ENCODE peak calls at places on chromosomes 13 and 19, in eight cellular contexts. A, X, G, N, D, M, V and Y are unnamed samples.

GRCh38 chr13:91346848-91347211 is 657 bp upstream of the MIR17HG start:
- DNase-seq in A (no peak), X (peak), G (no peak), N (no peak), D (no peak), M (no peak), V (no peak), Y (no peak)

GRCh38 chr19:54464624-54465266 is 1.2 kb upstream of the LENG9 start:
- DNase-seq in A (peak), X (peak), G (peak), N (peak), D (peak), M (peak), V (peak), Y (peak)

GRCh38 chr19:1560281-1560882 is 7.7 kb downstream of the MEX3D start:
- DNase-seq in A (no peak), X (no peak), G (no peak), N (no peak), D (no peak), M (no peak), V (no peak), Y (no peak)

GRCh38 chr13:113848431-113849260 is 15.2 kb downstream of the GAS6 start:
- DNase-seq in A (no peak), X (peak), G (no peak), N (no peak), D (no peak), M (no peak), V (no peak), Y (peak)

GRCh38 chr13:59447846-59448620 is 715.7 kb downstream of the DIAPH3 start:
- DNase-seq in A (no peak), X (no peak), G (no peak), N (no peak), D (no peak), M (peak), V (no peak), Y (no peak)

GRCh38 chr13:90721937-90722336 is 625.5 kb upstream of the MIR17HG start:
- DNase-seq in A (no peak), X (no peak), G (no peak), N (no peak), D (no peak), M (no peak), V (no peak), Y (no peak)

GRCh38 chr19:32404213-32404938 is 1.2 kb upstream of the DPY19L3 start:
- DNase-seq in A (no peak), X (no peak), G (no peak), N (no peak), D (no peak), M (no peak), V (peak), Y (no peak)

GRCh38 chr19:49468746-49469447 is 5.1 kb upstream of the FLT3LG start:
- DNase-seq in A (no peak), X (peak), G (peak), N (peak), D (peak), M (no peak), V (no peak), Y (peak)

GRCh38 chr19:2408247-2408646 is 19.1 kb downstream of the TIMM13 start:
- DNase-seq in A (no peak), X (no peak), G (no peak), N (no peak), D (no peak), M (no peak), V (no peak), Y (no peak)

GRCh38 chr13:111610077-111610476 is 289.6 kb downstream of the TEX29 start:
- DNase-seq in A (no peak), X (no peak), G (no peak), N (no peak), D (no peak), M (no peak), V (no peak), Y (no peak)

GRCh38 chr19:16386619-16387240 is 62.1 kb downstream of the KLF2 start:
- DNase-seq in A (peak), X (peak), G (no peak), N (peak), D (peak), M (peak), V (peak), Y (peak)

GRCh38 chr19:12937243-12938053 is 961 bp upstream of the CALR start:
- DNase-seq in A (no peak), X (peak), G (no peak), N (peak), D (peak), M (no peak), V (peak), Y (peak)

GRCh38 chr13:43077906-43078305 is 54.5 kb downstream of the DNAJC15 start:
- DNase-seq in A (no peak), X (no peak), G (no peak), N (no peak), D (no peak), M (no peak), V (no peak), Y (no peak)

GRCh38 chr19:13896227-13896626 is 9.7 kb downstream of the BRME1 start:
- DNase-seq in A (no peak), X (no peak), G (no peak), N (no peak), D (no peak), M (no peak), V (no peak), Y (no peak)

GRCh38 chr13:29513002-29513980 is 82.2 kb downstream of the SLC7A1 start:
- DNase-seq in A (no peak), X (no peak), G (no peak), N (no peak), D (no peak), M (peak), V (no peak), Y (no peak)

GRCh38 chr19:11243798-11244169 is 4.4 kb downstream of the ANGPTL8 start:
- DNase-seq in A (no peak), X (no peak), G (no peak), N (no peak), D (no peak), M (no peak), V (no peak), Y (no peak)

GRCh38 chr19:3387645-3388589 is 21.5 kb downstream of the NFIC start:
- DNase-seq in A (peak), X (peak), G (peak), N (no peak), D (peak), M (peak), V (peak), Y (peak)

GRCh38 chr13:99973163-99973785 is 1.7 kb upstream of the ZIC5 start:
- DNase-seq in A (no peak), X (no peak), G (no peak), N (no peak), D (no peak), M (no peak), V (no peak), Y (no peak)

GRCh38 chr13:48626077-48626449 is 27.7 kb upstream of the CYSLTR2 start:
- DNase-seq in A (no peak), X (peak), G (no peak), N (no peak), D (no peak), M (peak), V (no peak), Y (no peak)

GRCh38 chr19:40609561-40610395 is 8.6 kb downstream of the LTBP4 start:
- DNase-seq in A (peak), X (peak), G (peak), N (peak), D (peak), M (no peak), V (peak), Y (peak)
- TF ChIP-seq POLR2A in A (peak), X (peak), G (no peak), N (no peak), D (no peak), M (no peak), V (no peak), Y (peak)

GRCh38 chr19:45506991-45507863 is at the start of gene VASP:
- DNase-seq in A (peak), X (peak), G (peak), N (peak), D (peak), M (peak), V (peak), Y (peak)

GRCh38 chr19:45508931-45509691 is 1.8 kb downstream of the VASP start:
- DNase-seq in A (peak), X (peak), G (peak), N (peak), D (peak), M (peak), V (peak), Y (peak)

GRCh38 chr19:45509692-45510015 is 2.4 kb downstream of the VASP start:
- DNase-seq in A (no peak), X (no peak), G (no peak), N (no peak), D (no peak), M (no peak), V (no peak), Y (no peak)

GRCh38 chr19:45507864-45508680 is 793 bp downstream of the VASP start:
- DNase-seq in A (no peak), X (peak), G (peak), N (no peak), D (peak), M (no peak), V (peak), Y (peak)

GRCh38 chr19:45508681-45508930 is 1.3 kb downstream of the VASP start:
- DNase-seq in A (peak), X (no peak), G (no peak), N (no peak), D (no peak), M (no peak), V (peak), Y (no peak)
- TF ChIP-seq POLR2A in A (no peak), X (no peak), G (no peak), N (no peak), D (no peak), M (no peak), V (no peak), Y (no peak)

GRCh38 chr13:106177146-106177545 is 358.3 kb downstream of the EFNB2 start:
- DNase-seq in A (no peak), X (no peak), G (no peak), N (no peak), D (no peak), M (no peak), V (no peak), Y (no peak)
- TF ChIP-seq POLR2A in A (no peak), X (no peak), G (no peak), N (no peak), D (no peak), M (no peak), V (no peak), Y (no peak)

DNA sequence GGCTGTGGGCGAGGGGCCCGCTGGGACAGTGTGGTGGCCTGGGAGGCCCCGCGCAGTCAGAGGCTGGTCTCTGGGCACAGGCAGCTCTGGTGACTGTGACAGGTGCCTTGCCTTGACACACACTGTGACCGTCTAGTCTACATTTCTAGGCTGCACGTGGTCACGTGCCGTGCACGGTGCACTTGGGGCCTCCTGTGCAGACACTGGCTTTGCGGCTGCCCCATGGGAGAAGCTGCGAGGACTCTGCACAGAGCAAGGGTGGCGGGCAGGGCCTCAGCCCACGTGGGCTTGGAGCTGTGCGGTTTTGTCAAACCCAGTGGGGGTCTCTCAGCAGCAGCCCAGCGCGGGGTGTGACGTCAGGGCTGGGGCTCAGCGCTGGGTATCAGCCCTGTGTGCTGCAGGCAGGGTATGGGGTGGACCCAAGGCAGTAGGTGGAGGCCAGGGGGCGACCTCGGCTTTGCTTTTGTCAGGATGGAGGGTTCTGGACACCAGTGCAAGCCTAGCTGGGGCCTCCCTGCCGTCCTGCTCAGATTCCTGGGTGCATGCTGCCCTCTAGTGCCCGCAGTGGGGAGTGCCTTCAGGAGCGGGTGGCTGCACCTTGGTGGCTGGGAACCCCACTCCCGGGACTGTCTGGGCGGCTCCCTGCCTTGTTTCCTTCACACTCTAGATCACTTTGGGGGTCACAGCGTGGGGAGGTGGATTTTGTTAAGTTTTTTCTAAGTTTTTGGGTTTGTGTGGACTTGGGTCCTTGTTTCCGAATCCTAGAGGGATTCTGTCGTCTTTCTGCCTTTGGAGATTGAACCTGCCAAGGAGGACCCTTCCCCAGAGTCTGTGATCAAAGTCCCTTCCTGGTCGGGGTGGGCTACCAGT is 62.6 kb downstream of the KDM4B start:
- DNase-seq in A (peak), X (peak), G (peak), N (peak), D (peak), M (peak), V (peak), Y (peak)
- TF ChIP-seq POLR2A in A (no peak), X (no peak), G (no peak), N (no peak), D (no peak), M (peak), V (no peak), Y (no peak)